ENCODE peak calls at places on chromosomes 12 and 14, in four cellular contexts. One of them, this sample, is unnamed.

GRCh38 chr12:22276313-22276712 is 58.2 kb downstream of the ST8SIA1 start:
- DNase-seq in GM12878: no peak
- DNase-seq in SK-N-SH: no peak
- DNase-seq in K562: no peak
- DNase-seq in this sample: no peak

GRCh38 chr12:116353958-116354357 is 76.5 kb upstream of the MED13L start:
- DNase-seq in GM12878: no peak
- DNase-seq in SK-N-SH: no peak
- DNase-seq in K562: no peak
- DNase-seq in this sample: no peak

GRCh38 chr14:34018564-34019244 is 67.8 kb upstream of the EGLN3 start:
- DNase-seq in GM12878: peak
- DNase-seq in SK-N-SH: no peak
- DNase-seq in K562: no peak
- DNase-seq in this sample: no peak

GRCh38 chr14:89228921-89229639 is 188.0 kb downstream of the FOXN3 start:
- DNase-seq in GM12878: no peak
- DNase-seq in SK-N-SH: no peak
- DNase-seq in K562: no peak
- DNase-seq in this sample: no peak

GRCh38 chr14:52793061-52793460 is 1.7 kb upstream of the GNPNAT1 start:
- DNase-seq in GM12878: no peak
- DNase-seq in SK-N-SH: no peak
- DNase-seq in K562: no peak
- DNase-seq in this sample: no peak

GRCh38 chr14:100106661-100107112 is 41.5 kb downstream of the EVL start:
- DNase-seq in GM12878: no peak
- DNase-seq in SK-N-SH: no peak
- DNase-seq in K562: no peak
- DNase-seq in this sample: no peak

GRCh38 chr14:36129181-36129580 is 47.3 kb downstream of the PTCSC3 start:
- DNase-seq in GM12878: no peak
- DNase-seq in SK-N-SH: no peak
- DNase-seq in K562: no peak
- DNase-seq in this sample: peak

GRCh38 chr12:50055831-50056628 is 1.4 kb upstream of the ASIC1 start:
- DNase-seq in GM12878: no peak
- DNase-seq in SK-N-SH: peak
- DNase-seq in K562: peak
- DNase-seq in this sample: peak

GRCh38 chr12:10501031-10501430 is 4.7 kb upstream of the EIF2S3B start:
- DNase-seq in GM12878: no peak
- DNase-seq in SK-N-SH: no peak
- DNase-seq in K562: no peak
- DNase-seq in this sample: no peak

GRCh38 chr12:69527506-69528272 is 57.5 kb downstream of the FRS2 start:
- DNase-seq in GM12878: no peak
- DNase-seq in SK-N-SH: no peak
- DNase-seq in K562: no peak
- DNase-seq in this sample: no peak

GRCh38 chr12:87336814-87337336 is 692.3 kb downstream of the C12orf50 start:
- DNase-seq in GM12878: no peak
- DNase-seq in SK-N-SH: no peak
- DNase-seq in K562: no peak
- DNase-seq in this sample: no peak

GRCh38 chr14:24054646-24055045 is 2.8 kb downstream of the CARMIL3 start:
- DNase-seq in GM12878: no peak
- DNase-seq in SK-N-SH: peak
- DNase-seq in K562: no peak
- DNase-seq in this sample: no peak

GRCh38 chr14:24056800-24057184 is 5.0 kb downstream of the CARMIL3 start:
- DNase-seq in GM12878: no peak
- DNase-seq in SK-N-SH: peak
- DNase-seq in K562: no peak
- DNase-seq in this sample: no peak

GRCh38 chr14:24057867-24058259 is 6.1 kb downstream of the CARMIL3 start:
- DNase-seq in GM12878: no peak
- DNase-seq in SK-N-SH: no peak
- DNase-seq in K562: no peak
- DNase-seq in this sample: no peak

GRCh38 chr14:24057271-24057670 is 5.5 kb downstream of the CARMIL3 start:
- DNase-seq in GM12878: no peak
- DNase-seq in SK-N-SH: peak
- DNase-seq in K562: no peak
- DNase-seq in this sample: no peak

DNA sequence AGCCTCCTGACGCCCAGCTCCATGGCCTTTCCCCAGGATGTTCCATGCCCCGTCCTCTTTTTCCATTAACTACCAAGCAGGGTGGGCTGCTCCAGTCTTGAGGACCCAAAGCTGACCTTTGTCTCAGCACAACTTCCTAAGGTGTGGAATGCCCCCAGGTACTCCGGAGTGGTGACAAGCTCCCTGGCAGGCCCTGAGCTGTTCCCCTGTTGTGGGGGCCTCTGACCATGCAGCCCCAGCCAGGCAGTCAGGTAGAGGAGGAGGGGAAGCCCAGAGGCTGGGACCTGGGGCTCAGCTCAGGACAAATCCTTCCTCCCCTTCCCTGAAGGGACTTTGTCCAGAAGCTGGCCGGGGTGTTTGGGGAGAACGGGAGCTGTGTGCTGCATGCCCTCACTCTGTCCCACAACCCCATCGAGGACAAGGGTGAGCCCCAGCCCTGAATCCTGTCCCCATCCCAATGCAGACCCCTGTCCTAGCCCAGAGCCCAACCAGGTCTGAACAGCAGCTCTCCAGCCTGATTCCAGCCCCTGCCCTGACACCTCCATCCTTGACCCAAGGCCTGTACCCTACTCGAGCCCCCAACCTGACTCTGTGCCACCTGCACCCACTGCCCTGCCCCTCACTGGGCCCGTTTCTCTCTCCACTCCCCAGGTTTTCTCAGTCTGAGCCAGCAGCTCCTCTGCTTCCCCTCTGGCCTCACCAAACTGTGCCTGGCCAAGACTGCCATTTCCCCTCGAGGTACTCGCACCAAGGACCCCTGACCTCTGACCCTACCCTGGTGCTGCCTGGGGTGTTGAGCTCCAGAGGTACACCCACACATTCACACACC is 4.4 kb downstream of the CARMIL3 start:
- DNase-seq in GM12878: no peak
- DNase-seq in SK-N-SH: peak
- DNase-seq in K562: no peak
- DNase-seq in this sample: no peak
- TF ChIP-seq USF1 in GM12878: no peak
- TF ChIP-seq USF1 in SK-N-SH: no peak
- TF ChIP-seq USF1 in K562: no peak
- TF ChIP-seq USF1 in this sample: no peak

DNA sequence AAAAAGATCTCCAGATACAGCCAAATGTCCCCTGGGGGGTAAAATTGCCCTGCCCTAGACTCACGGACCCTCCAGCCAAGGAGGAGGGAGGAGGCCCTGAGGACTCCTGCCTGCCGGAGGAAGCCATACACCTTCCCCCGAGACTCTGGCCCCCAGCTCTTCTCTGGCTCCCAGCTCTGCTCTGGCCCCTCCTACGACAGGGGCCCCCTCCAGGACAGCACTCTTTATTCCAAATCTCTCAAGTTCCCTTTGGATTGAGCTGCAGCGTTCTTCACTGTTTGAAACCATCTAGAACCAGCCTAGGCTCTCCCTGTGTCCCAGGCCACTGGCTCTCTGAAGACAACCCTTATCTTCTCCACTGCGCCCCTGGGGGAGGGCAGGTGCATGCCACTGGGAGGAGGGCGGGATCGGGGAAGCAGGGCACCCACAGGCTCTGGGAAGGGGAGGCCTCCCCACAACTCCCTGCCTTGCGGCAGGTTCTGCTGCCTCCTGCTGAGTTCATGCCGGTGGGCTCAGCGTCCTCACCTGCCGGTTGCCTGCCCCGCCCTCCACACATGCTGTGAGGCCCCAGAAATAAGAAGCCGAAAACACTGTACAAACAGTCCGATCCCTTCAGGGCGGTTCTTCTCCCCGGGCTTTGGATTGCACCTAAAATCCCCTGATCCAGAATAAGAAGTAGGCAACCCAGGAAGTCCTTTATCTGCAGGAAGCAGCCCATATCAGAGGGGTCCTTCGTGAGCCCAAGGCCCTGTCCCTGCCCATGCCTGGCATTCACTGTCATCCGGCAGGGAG is 112.7 kb downstream of the DICER1 start:
- DNase-seq in GM12878: no peak
- DNase-seq in SK-N-SH: no peak
- DNase-seq in K562: peak
- DNase-seq in this sample: peak
- TF ChIP-seq USF1 in GM12878: no peak
- TF ChIP-seq USF1 in SK-N-SH: no peak
- TF ChIP-seq USF1 in K562: no peak
- TF ChIP-seq USF1 in this sample: no peak

GRCh38 chr14:39140170-39140569 is 26.0 kb downstream of the GEMIN2 start:
- DNase-seq in GM12878: no peak
- DNase-seq in SK-N-SH: no peak
- DNase-seq in K562: no peak
- DNase-seq in this sample: no peak
- TF ChIP-seq USF1 in GM12878: no peak
- TF ChIP-seq USF1 in SK-N-SH: no peak
- TF ChIP-seq USF1 in K562: no peak
- TF ChIP-seq USF1 in this sample: no peak

GRCh38 chr12:9114946-9115345 is 773 bp downstream of the A2M start:
- DNase-seq in GM12878: no peak
- DNase-seq in SK-N-SH: no peak
- DNase-seq in K562: no peak
- DNase-seq in this sample: no peak

GRCh38 chr12:9113987-9114309 is 1.8 kb downstream of the A2M start:
- DNase-seq in GM12878: no peak
- DNase-seq in SK-N-SH: no peak
- DNase-seq in K562: no peak
- DNase-seq in this sample: no peak

GRCh38 chr12:9118161-9118560 is 2.4 kb upstream of the A2M start:
- DNase-seq in GM12878: peak
- DNase-seq in SK-N-SH: no peak
- DNase-seq in K562: no peak
- DNase-seq in this sample: no peak

GRCh38 chr12:9113296-9113986 is 2.3 kb downstream of the A2M start:
- DNase-seq in GM12878: no peak
- DNase-seq in SK-N-SH: no peak
- DNase-seq in K562: no peak
- DNase-seq in this sample: no peak

GRCh38 chr12:9115731-9116689 is at the start of gene A2M:
- DNase-seq in GM12878: no peak
- DNase-seq in SK-N-SH: no peak
- DNase-seq in K562: no peak
- DNase-seq in this sample: no peak
- TF ChIP-seq USF1 in GM12878: no peak
- TF ChIP-seq USF1 in SK-N-SH: no peak
- TF ChIP-seq USF1 in K562: no peak
- TF ChIP-seq USF1 in this sample: no peak

DNA sequence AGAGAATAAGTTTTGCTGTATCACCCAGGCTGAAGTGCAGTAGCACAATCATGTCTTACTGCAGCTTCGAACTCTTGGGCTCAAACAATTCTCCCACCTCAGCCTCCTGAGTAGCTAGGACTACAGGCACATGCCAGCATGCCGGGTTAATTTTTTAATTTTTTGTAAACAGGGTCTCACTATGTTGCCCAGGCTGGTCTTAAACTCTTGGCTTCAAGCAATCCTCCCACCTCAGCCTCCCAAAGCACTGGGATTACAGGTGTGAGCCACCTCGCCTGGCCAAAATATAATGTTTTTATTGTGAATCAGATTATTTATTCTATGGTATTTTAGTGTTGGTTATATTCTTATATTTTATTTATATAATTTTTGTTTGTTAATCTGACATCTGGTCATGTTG is 3.8 kb upstream of the ZNF740 start:
- DNase-seq in GM12878: no peak
- DNase-seq in SK-N-SH: no peak
- DNase-seq in K562: no peak
- DNase-seq in this sample: no peak
- TF ChIP-seq USF1 in GM12878: no peak
- TF ChIP-seq USF1 in SK-N-SH: no peak
- TF ChIP-seq USF1 in K562: no peak
- TF ChIP-seq USF1 in this sample: no peak

GRCh38 chr12:114916124-114916523 is 232.1 kb upstream of the TBX3 start:
- DNase-seq in GM12878: no peak
- DNase-seq in SK-N-SH: no peak
- DNase-seq in K562: no peak
- DNase-seq in this sample: no peak
- TF ChIP-seq USF1 in GM12878: no peak
- TF ChIP-seq USF1 in SK-N-SH: no peak
- TF ChIP-seq USF1 in K562: no peak
- TF ChIP-seq USF1 in this sample: no peak

GRCh38 chr12:52332381-52332780 is 11.2 kb upstream of the KRT83 start:
- DNase-seq in GM12878: no peak
- DNase-seq in SK-N-SH: no peak
- DNase-seq in K562: no peak
- DNase-seq in this sample: no peak
- TF ChIP-seq USF1 in GM12878: no peak
- TF ChIP-seq USF1 in SK-N-SH: no peak
- TF ChIP-seq USF1 in K562: no peak
- TF ChIP-seq USF1 in this sample: no peak

DNA sequence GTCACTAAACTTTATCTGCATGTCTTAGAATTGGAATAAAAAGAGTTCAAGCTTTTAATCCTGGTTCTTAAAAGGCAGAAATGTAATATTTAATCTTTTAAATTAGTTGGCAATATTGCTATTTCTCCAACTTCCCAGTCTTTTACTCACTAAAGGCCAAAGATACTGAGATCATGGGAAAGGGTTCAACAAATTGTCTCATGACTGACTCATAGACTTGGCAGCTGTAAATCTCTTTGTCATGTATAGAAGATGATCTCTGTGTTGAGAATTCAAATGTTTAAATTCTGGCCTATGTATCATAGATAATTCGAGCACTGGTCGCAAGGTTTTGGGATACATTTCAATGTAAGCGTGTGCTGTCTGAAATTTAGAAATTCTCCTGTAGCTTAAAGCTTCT is 40.1 kb upstream of the STRAP start:
- DNase-seq in GM12878: no peak
- DNase-seq in SK-N-SH: no peak
- DNase-seq in K562: no peak
- DNase-seq in this sample: no peak
- TF ChIP-seq USF1 in GM12878: no peak
- TF ChIP-seq USF1 in SK-N-SH: no peak
- TF ChIP-seq USF1 in K562: no peak
- TF ChIP-seq USF1 in this sample: no peak